ENCODE peak calls at places on chromosome 12, in nine cellular contexts. M, A, F, P, T, B, Z, V and R are unnamed samples.
A peak's percentile ranks its signal among the peaks of the same experiment; 100 is the strongest.

GRCh38 chr12:65163755-65164154 is 5.6 kb upstream of the LEMD3 start:
- DNase-seq in F (no peak), A (no peak), M (no peak), B (no peak), T (no peak), V (no peak), P (no peak), Z (no peak), R (no peak)

GRCh38 chr12:4355843-4356327 is 23.6 kb downstream of the FGF23 start:
- DNase-seq in V (peak; percentile 19), Z (peak; percentile 26), T (peak; percentile 10), F (peak; percentile 41), P (peak; percentile 10), M (peak; percentile 9), B (peak; percentile 66), A (no peak), R (peak; percentile 86)

GRCh38 chr12:112822056-112822455 is 30.5 kb downstream of the RPH3A start:
- DNase-seq in Z (no peak), V (no peak), P (no peak), T (no peak), A (no peak), B (peak; percentile 89), F (no peak), M (no peak), R (no peak)

GRCh38 chr12:53221203-53222076 is 10.6 kb downstream of the RARG start:
- DNase-seq in P (no peak), M (peak; percentile 46), F (peak; percentile 91), T (no peak), V (peak; percentile 72), Z (peak; percentile 93), B (peak; percentile 73), A (peak; percentile 74), R (no peak)

GRCh38 chr12:24754690-24755638 is 193.9 kb downstream of the BCAT1 start:
- DNase-seq in P (no peak), Z (no peak), F (no peak), M (peak; percentile 93), T (no peak), A (no peak), B (no peak), V (no peak), R (no peak)

GRCh38 chr12:71958993-71959588 is 20.4 kb downstream of the TPH2 start:
- DNase-seq in V (no peak), A (no peak), F (no peak), Z (no peak), P (no peak), M (no peak), T (no peak), B (no peak), R (no peak)

GRCh38 chr12:27604431-27604830 is 80.4 kb downstream of the PPFIBP1 start:
- DNase-seq in Z (no peak), M (no peak), B (no peak), P (no peak), A (no peak), F (no peak), T (no peak), V (no peak), R (no peak)

GRCh38 chr12:484096-484495 is 24.4 kb downstream of the B4GALNT3 start:
- DNase-seq in B (no peak), A (no peak), F (no peak), M (no peak), P (no peak), V (no peak), T (no peak), Z (no peak), R (no peak)

GRCh38 chr12:106681210-106681609 is 93.3 kb upstream of the RIC8B start:
- DNase-seq in Z (no peak), P (no peak), M (no peak), V (no peak), B (no peak), T (no peak), F (no peak), A (no peak), R (no peak)

GRCh38 chr12:96400631-96401060 is 407 bp upstream of the CDK17 start:
- DNase-seq in B (no peak), A (no peak), T (peak; percentile 27), Z (no peak), V (peak; percentile 77), P (no peak), M (peak; percentile 45), F (no peak), R (no peak)

GRCh38 chr12:111034148-111034910 is 114.0 kb upstream of the MYL2 start:
- DNase-seq in M (peak; percentile 8), T (no peak), V (no peak), P (no peak), A (no peak), Z (peak; percentile 15), F (no peak), B (peak; percentile 29), R (no peak)

GRCh38 chr12:119343130-119343529 is 8.6 kb downstream of the CCDC60 start:
- DNase-seq in Z (no peak), V (no peak), A (no peak), T (no peak), F (no peak), P (no peak), M (no peak), B (no peak), R (no peak)

GRCh38 chr12:59972941-59973340 is 377.1 kb downstream of the SLC16A7 start:
- DNase-seq in B (no peak), M (peak; percentile 90), Z (no peak), P (no peak), F (no peak), T (no peak), A (no peak), V (peak; percentile 11), R (no peak)

GRCh38 chr12:105705765-105706164 is 375.3 kb downstream of the C12orf75 start:
- DNase-seq in F (no peak), Z (peak; percentile 66), P (no peak), V (peak; percentile 77), B (peak; percentile 29), A (no peak), M (peak; percentile 30), T (peak; percentile 57), R (peak; percentile 54)

GRCh38 chr12:62435337-62436163 is 31.1 kb upstream of the MON2 start:
- DNase-seq in P (peak; percentile 17), M (peak; percentile 40), Z (peak; percentile 80), B (peak; percentile 65), F (peak; percentile 78), A (peak; percentile 22), T (peak; percentile 15), V (peak; percentile 52), R (peak; percentile 48)

GRCh38 chr12:87848248-87848868 is 180.8 kb downstream of the C12orf50 start:
- DNase-seq in B (peak; percentile 31), Z (peak; percentile 78), V (peak; percentile 73), F (no peak), T (peak; percentile 45), A (no peak), M (peak; percentile 48), P (no peak), R (no peak)

GRCh38 chr12:111034911-111035577 is 114.7 kb upstream of the MYL2 start:
- DNase-seq in M (peak; percentile 13), B (peak; percentile 32), A (no peak), Z (no peak), P (no peak), T (no peak), V (no peak), F (no peak), R (no peak)

GRCh38 chr12:123595729-123596128 is 6.2 kb upstream of the DDX55 start:
- DNase-seq in B (no peak), F (no peak), V (no peak), M (no peak), A (no peak), P (no peak), T (no peak), Z (peak; percentile 21), R (no peak)

GRCh38 chr12:123597100-123597499 is 4.8 kb upstream of the DDX55 start:
- DNase-seq in P (no peak), Z (no peak), F (no peak), T (no peak), A (no peak), M (no peak), B (no peak), V (no peak), R (no peak)

DNA sequence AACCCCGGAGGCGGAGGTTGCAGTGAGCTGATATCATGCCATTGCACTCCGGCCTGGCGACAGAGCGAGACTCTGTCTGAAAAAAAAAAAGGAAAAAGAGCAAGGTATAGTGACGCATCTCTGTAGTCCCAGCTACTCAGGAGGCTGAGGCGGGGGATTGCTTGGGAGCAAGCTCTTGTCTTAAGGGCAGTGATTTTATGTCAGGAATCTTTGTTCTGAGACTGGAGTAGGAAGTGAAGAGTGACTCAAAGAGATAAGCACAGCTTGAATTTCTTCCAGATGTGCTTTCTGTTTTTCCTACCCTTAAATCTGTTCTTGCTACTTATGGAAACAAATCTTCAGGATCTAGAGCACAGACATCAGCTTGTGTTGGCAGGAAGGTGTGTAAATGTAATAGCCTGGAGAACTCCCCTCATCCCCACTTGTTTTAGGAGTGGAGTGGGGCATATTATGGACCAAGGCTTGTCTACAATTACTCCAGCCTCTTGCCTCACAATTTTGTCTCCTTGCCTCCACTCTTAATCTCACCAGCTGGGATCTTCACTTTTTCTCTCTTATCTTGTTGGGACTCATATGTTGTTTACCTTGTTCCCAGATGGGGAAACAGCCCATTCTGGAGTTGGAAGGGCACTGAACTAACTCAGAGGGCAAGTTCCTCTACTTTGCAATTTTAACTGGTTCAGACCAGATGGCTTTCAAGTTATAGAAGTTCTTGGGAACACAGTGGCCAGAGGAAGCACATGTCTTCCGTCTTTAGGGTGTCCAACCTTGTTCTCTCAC is 7.5 kb downstream of the TMED2 start:
- DNase-seq in P (no peak), B (no peak), M (no peak), V (peak; percentile 43), Z (peak; percentile 18), A (no peak), F (no peak), T (no peak), R (no peak)
- H3K36me3 ChIP-seq in P (peaks cover 32% of the 10 kb centered on the region), B (peaks cover 88% of the 10 kb centered on the region), M (peaks cover 55% of the 10 kb centered on the region), V (peaks cover 23% of the 10 kb centered on the region), Z (peaks cover under 1% of the 10 kb centered on the region), A (no peaks in the 10 kb centered on the region), F (no peaks in the 10 kb centered on the region), T (peaks cover 15% of the 10 kb centered on the region), R (peaks cover 11% of the 10 kb centered on the region)

GRCh38 chr12:12741705-12742104 is 24.5 kb downstream of the CDKN1B start:
- DNase-seq in Z (no peak), B (no peak), P (no peak), F (no peak), V (peak; percentile 6), T (no peak), A (no peak), M (no peak), R (no peak)
- H3K4me3 ChIP-seq in Z (no peak overlapping the region), B (no peak overlapping the region), P (no peak overlapping the region), F (no peak overlapping the region), V (no peak overlapping the region), T (no peak overlapping the region), A (no peak overlapping the region), M (no peak overlapping the region), R (no peak overlapping the region)

DNA sequence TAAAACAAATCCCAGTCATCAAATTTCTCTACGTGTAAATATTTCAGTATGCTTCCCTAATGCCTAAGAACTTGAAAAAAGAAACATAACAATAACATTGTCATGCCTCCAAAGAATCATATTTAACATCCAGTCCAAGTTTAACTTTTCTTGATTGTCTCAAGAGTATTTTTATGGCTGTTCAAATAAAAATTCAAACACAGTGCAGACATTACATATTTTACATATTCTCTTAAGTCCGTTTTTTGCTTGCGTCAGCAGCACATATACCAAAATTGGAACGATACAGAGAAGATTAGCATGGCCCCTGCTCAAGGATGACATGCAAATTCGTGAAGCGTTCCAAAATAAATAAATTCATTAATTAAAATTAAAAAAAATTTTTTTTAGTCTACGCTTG is 23.3 kb upstream of the EEA1 start:
- DNase-seq in M (no peak), P (no peak), V (no peak), Z (no peak), T (no peak), B (no peak), F (no peak), A (no peak), R (no peak)
- H3K9me3 ChIP-seq in M (peaks cover 4% of the 10 kb centered on the region), P (no peaks in the 10 kb centered on the region), V (no peaks in the 10 kb centered on the region), Z (no peaks in the 10 kb centered on the region), T (peaks cover 16% of the 10 kb centered on the region), B (no peaks in the 10 kb centered on the region), F (peaks cover 5% of the 10 kb centered on the region), A (peaks cover 5% of the 10 kb centered on the region), R (no peaks in the 10 kb centered on the region)

GRCh38 chr12:121809712-121810116 is 5.9 kb downstream of the SETD1B start:
- DNase-seq in T (no peak), P (no peak), V (no peak), F (peak; percentile 78), Z (no peak), B (no peak), M (no peak), A (no peak), R (no peak)
- H3K36me3 ChIP-seq in T (peaks cover 25% of the 10 kb centered on the region), P (peaks cover 25% of the 10 kb centered on the region), V (peaks cover 4% of the 10 kb centered on the region), F (peaks cover 4% of the 10 kb centered on the region), Z (no peaks in the 10 kb centered on the region), B (peaks cover 57% of the 10 kb centered on the region), M (peaks cover 4% of the 10 kb centered on the region), A (no peaks in the 10 kb centered on the region), R (peaks cover 6% of the 10 kb centered on the region)